ENCODE peak calls at places on chromosomes 3 and 15, in eight cellular contexts. One of them, this sample, is unnamed.

GRCh38 chr15:26639976-26640375 is 132.9 kb downstream of the GABRB3 start:
- DNase-seq in AG09309: no peak
- DNase-seq in HFFc6: no peak
- DNase-seq in pancreas: no peak
- DNase-seq in colonic mucosa: no peak
- DNase-seq in endothelial cell: no peak
- DNase-seq in AG04450: no peak
- DNase-seq in transverse colon: no peak
- DNase-seq in this sample: no peak

GRCh38 chr3:186966406-186966805 is 36.1 kb downstream of the ST6GAL1 start:
- DNase-seq in AG09309: no peak
- DNase-seq in HFFc6: no peak
- DNase-seq in pancreas: no peak
- DNase-seq in colonic mucosa: no peak
- DNase-seq in endothelial cell: no peak
- DNase-seq in AG04450: no peak
- DNase-seq in transverse colon: no peak
- DNase-seq in this sample: no peak

GRCh38 chr3:171847595-171848259 is 4.6 kb downstream of the TMEM212 start:
- DNase-seq in AG09309: no peak
- DNase-seq in HFFc6: no peak
- DNase-seq in pancreas: no peak
- DNase-seq in colonic mucosa: no peak
- DNase-seq in endothelial cell: no peak
- DNase-seq in AG04450: no peak
- DNase-seq in transverse colon: no peak
- DNase-seq in this sample: no peak

GRCh38 chr15:68431792-68432401 is at the start of gene ITGA11:
- DNase-seq in AG09309: no peak
- DNase-seq in HFFc6: no peak
- DNase-seq in pancreas: peak
- DNase-seq in colonic mucosa: peak
- DNase-seq in endothelial cell: peak
- DNase-seq in AG04450: no peak
- DNase-seq in transverse colon: peak
- DNase-seq in this sample: peak

GRCh38 chr3:43080726-43081568 is 24.9 kb downstream of the POMGNT2 start:
- DNase-seq in AG09309: no peak
- DNase-seq in HFFc6: no peak
- DNase-seq in pancreas: no peak
- DNase-seq in colonic mucosa: no peak
- DNase-seq in endothelial cell: no peak
- DNase-seq in AG04450: no peak
- DNase-seq in transverse colon: no peak
- DNase-seq in this sample: no peak

GRCh38 chr3:100732435-100732834 is 23.1 kb downstream of the TFG start:
- DNase-seq in AG09309: no peak
- DNase-seq in HFFc6: no peak
- DNase-seq in pancreas: no peak
- DNase-seq in colonic mucosa: no peak
- DNase-seq in endothelial cell: no peak
- DNase-seq in AG04450: no peak
- DNase-seq in transverse colon: no peak
- DNase-seq in this sample: no peak

GRCh38 chr3:197555281-197556261 is at the start of gene BDH1:
- DNase-seq in AG09309: no peak
- DNase-seq in HFFc6: no peak
- DNase-seq in pancreas: peak
- DNase-seq in colonic mucosa: peak
- DNase-seq in endothelial cell: peak
- DNase-seq in AG04450: no peak
- DNase-seq in transverse colon: peak
- DNase-seq in this sample: no peak

GRCh38 chr15:71160976-71161375 is 45.7 kb downstream of the THSD4 start:
- DNase-seq in AG09309: no peak
- DNase-seq in HFFc6: no peak
- DNase-seq in pancreas: no peak
- DNase-seq in colonic mucosa: no peak
- DNase-seq in endothelial cell: no peak
- DNase-seq in AG04450: no peak
- DNase-seq in transverse colon: no peak
- DNase-seq in this sample: no peak

GRCh38 chr15:99423186-99424130 is 142.3 kb upstream of the MEF2A start:
- DNase-seq in AG09309: no peak
- DNase-seq in HFFc6: no peak
- DNase-seq in pancreas: peak
- DNase-seq in colonic mucosa: no peak
- DNase-seq in endothelial cell: no peak
- DNase-seq in AG04450: no peak
- DNase-seq in transverse colon: no peak
- DNase-seq in this sample: no peak

GRCh38 chr3:45910892-45911291 is 24.5 kb downstream of the CCR9 start:
- DNase-seq in AG09309: no peak
- DNase-seq in HFFc6: no peak
- DNase-seq in pancreas: no peak
- DNase-seq in colonic mucosa: no peak
- DNase-seq in endothelial cell: no peak
- DNase-seq in AG04450: no peak
- DNase-seq in transverse colon: no peak
- DNase-seq in this sample: no peak

GRCh38 chr3:127157181-127157828 is 35.6 kb upstream of the PRR23E start:
- DNase-seq in AG09309: no peak
- DNase-seq in HFFc6: no peak
- DNase-seq in pancreas: peak
- DNase-seq in colonic mucosa: no peak
- DNase-seq in endothelial cell: no peak
- DNase-seq in AG04450: no peak
- DNase-seq in transverse colon: peak
- DNase-seq in this sample: no peak

GRCh38 chr15:78450285-78450858 is 12.4 kb downstream of the IREB2 start:
- DNase-seq in AG09309: no peak
- DNase-seq in HFFc6: no peak
- DNase-seq in pancreas: no peak
- DNase-seq in colonic mucosa: no peak
- DNase-seq in endothelial cell: no peak
- DNase-seq in AG04450: no peak
- DNase-seq in transverse colon: no peak
- DNase-seq in this sample: no peak

GRCh38 chr3:141646760-141647561 is 91.1 kb upstream of the RNF7 start:
- DNase-seq in AG09309: no peak
- DNase-seq in HFFc6: peak
- DNase-seq in pancreas: no peak
- DNase-seq in colonic mucosa: peak
- DNase-seq in endothelial cell: peak
- DNase-seq in AG04450: no peak
- DNase-seq in transverse colon: peak
- DNase-seq in this sample: peak

GRCh38 chr3:52396011-52396906 is 48.6 kb downstream of the SEMA3G start:
- DNase-seq in AG09309: no peak
- DNase-seq in HFFc6: no peak
- DNase-seq in pancreas: peak
- DNase-seq in colonic mucosa: no peak
- DNase-seq in endothelial cell: no peak
- DNase-seq in AG04450: no peak
- DNase-seq in transverse colon: no peak
- DNase-seq in this sample: peak

GRCh38 chr3:15205934-15206661 is at the start of gene CAPN7:
- DNase-seq in AG09309: peak
- DNase-seq in HFFc6: peak
- DNase-seq in pancreas: peak
- DNase-seq in colonic mucosa: peak
- DNase-seq in endothelial cell: peak
- DNase-seq in AG04450: peak
- DNase-seq in transverse colon: peak
- DNase-seq in this sample: peak

GRCh38 chr3:64220161-64220560 is 5.1 kb downstream of the PRICKLE2 start:
- DNase-seq in AG09309: no peak
- DNase-seq in HFFc6: peak
- DNase-seq in pancreas: no peak
- DNase-seq in colonic mucosa: no peak
- DNase-seq in endothelial cell: no peak
- DNase-seq in AG04450: no peak
- DNase-seq in transverse colon: no peak
- DNase-seq in this sample: no peak

GRCh38 chr15:80070840-80071239 is 11.4 kb downstream of the ZFAND6 start:
- DNase-seq in AG09309: no peak
- DNase-seq in HFFc6: peak
- DNase-seq in pancreas: no peak
- DNase-seq in colonic mucosa: no peak
- DNase-seq in endothelial cell: no peak
- DNase-seq in AG04450: no peak
- DNase-seq in transverse colon: no peak
- DNase-seq in this sample: no peak

GRCh38 chr3:108113975-108114374 is 23.1 kb upstream of the CD47 start:
- DNase-seq in AG09309: no peak
- DNase-seq in HFFc6: no peak
- DNase-seq in pancreas: no peak
- DNase-seq in colonic mucosa: no peak
- DNase-seq in endothelial cell: no peak
- DNase-seq in AG04450: no peak
- DNase-seq in transverse colon: no peak
- DNase-seq in this sample: no peak

DNA sequence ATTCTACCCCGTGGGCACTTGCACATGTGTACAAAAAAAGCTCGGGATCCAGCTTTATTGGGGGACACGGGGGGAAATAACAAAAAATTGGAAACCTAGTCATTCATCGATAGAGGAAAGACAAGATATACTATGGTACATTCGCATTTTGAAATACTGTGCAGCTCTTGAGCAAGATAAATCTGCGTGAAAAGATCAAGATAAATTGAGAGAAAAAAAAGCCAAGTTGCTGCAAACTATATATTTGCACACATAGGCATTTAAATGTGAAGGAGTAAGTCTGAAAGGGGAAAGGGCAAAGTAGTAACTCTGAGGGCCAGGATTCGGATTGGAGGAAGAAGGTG is 620 bp upstream of the UBR1 start:
- DNase-seq in AG09309: no peak
- DNase-seq in HFFc6: no peak
- DNase-seq in pancreas: no peak
- DNase-seq in colonic mucosa: no peak
- DNase-seq in endothelial cell: no peak
- DNase-seq in AG04450: no peak
- DNase-seq in transverse colon: no peak
- DNase-seq in this sample: no peak
- TF ChIP-seq CTCF in AG09309: no peak
- TF ChIP-seq CTCF in HFFc6: no peak
- TF ChIP-seq CTCF in pancreas: no peak
- TF ChIP-seq CTCF in colonic mucosa: no peak
- TF ChIP-seq CTCF in endothelial cell: no peak
- TF ChIP-seq CTCF in AG04450: no peak
- TF ChIP-seq CTCF in transverse colon: no peak
- TF ChIP-seq CTCF in this sample: no peak

GRCh38 chr15:64356443-64357040 is 569 bp upstream of the CSNK1G1 start:
- DNase-seq in AG09309: peak
- DNase-seq in HFFc6: peak
- DNase-seq in pancreas: no peak
- DNase-seq in colonic mucosa: no peak
- DNase-seq in endothelial cell: no peak
- DNase-seq in AG04450: peak
- DNase-seq in transverse colon: no peak
- DNase-seq in this sample: no peak
- TF ChIP-seq CTCF in AG09309: peak
- TF ChIP-seq CTCF in HFFc6: peak
- TF ChIP-seq CTCF in pancreas: peak
- TF ChIP-seq CTCF in colonic mucosa: peak
- TF ChIP-seq CTCF in endothelial cell: no peak
- TF ChIP-seq CTCF in AG04450: peak
- TF ChIP-seq CTCF in transverse colon: peak
- TF ChIP-seq CTCF in this sample: peak

DNA sequence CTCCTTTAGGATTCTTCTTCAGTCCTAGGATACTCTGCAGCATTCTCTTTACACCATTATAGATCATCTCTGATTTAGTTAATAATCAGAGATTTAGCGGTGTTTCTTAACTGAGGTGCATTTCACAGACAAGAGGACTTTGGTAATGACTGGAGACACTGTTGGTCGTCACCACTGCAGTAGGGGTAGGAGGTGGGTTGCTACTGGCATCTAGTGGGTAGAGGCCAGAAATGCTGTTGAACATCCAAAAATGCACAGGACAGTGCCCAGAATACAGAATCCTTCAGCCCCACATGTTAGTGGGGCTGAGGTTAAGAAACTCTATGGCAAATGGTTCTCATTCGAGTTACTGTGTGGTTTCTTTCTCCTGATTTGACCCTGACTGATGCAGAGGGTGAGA is 80.4 kb upstream of the LMCD1 start:
- DNase-seq in AG09309: no peak
- DNase-seq in HFFc6: no peak
- DNase-seq in pancreas: no peak
- DNase-seq in colonic mucosa: no peak
- DNase-seq in endothelial cell: peak
- DNase-seq in AG04450: no peak
- DNase-seq in transverse colon: no peak
- DNase-seq in this sample: no peak
- TF ChIP-seq CTCF in AG09309: peak
- TF ChIP-seq CTCF in HFFc6: peak
- TF ChIP-seq CTCF in pancreas: no peak
- TF ChIP-seq CTCF in colonic mucosa: no peak
- TF ChIP-seq CTCF in endothelial cell: no peak
- TF ChIP-seq CTCF in AG04450: no peak
- TF ChIP-seq CTCF in transverse colon: no peak
- TF ChIP-seq CTCF in this sample: no peak

DNA sequence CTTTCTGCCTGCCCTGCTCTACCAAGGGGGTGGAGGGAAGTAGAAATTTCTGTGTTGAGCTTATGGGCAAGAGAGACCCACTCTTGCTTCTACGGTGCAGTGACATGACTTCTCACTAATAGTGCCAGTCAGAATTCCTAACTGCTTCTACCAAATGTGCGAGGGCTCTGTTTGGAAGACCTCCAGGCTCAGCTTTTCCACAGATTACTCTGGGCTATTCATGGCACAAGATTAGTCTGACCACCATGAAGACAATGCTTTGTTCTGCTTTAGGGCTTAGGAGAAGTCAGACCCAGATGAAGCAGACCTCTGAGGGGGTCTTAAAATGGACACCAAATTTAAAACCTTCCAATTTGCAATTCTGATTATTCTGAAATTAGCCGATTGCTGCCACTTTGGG is 195.9 kb upstream of the TBC1D5 start:
- DNase-seq in AG09309: no peak
- DNase-seq in HFFc6: no peak
- DNase-seq in pancreas: no peak
- DNase-seq in colonic mucosa: no peak
- DNase-seq in endothelial cell: no peak
- DNase-seq in AG04450: no peak
- DNase-seq in transverse colon: no peak
- DNase-seq in this sample: no peak
- TF ChIP-seq CTCF in AG09309: no peak
- TF ChIP-seq CTCF in HFFc6: no peak
- TF ChIP-seq CTCF in pancreas: no peak
- TF ChIP-seq CTCF in colonic mucosa: no peak
- TF ChIP-seq CTCF in endothelial cell: no peak
- TF ChIP-seq CTCF in AG04450: no peak
- TF ChIP-seq CTCF in transverse colon: no peak
- TF ChIP-seq CTCF in this sample: no peak

DNA sequence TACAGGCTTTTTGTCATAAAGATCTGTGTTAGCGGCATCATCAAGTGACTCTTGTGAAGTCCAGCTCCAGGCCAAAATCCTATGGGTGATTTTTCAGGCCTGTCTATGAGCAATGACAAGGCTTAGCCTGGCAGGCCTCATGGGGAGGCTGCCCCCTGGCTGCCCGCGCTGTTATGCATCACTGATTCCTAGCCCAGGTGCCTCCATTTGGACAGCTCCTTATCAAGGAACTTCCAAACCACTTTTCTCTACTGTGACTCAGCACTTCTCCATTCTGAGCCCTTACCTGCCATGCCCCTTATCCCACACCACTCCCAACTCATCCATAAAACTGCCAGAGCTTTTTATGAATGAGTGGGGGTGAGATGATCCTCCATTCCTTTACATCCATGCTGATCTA is 91.5 kb upstream of the C3orf80 start:
- DNase-seq in AG09309: no peak
- DNase-seq in HFFc6: no peak
- DNase-seq in pancreas: no peak
- DNase-seq in colonic mucosa: no peak
- DNase-seq in endothelial cell: peak
- DNase-seq in AG04450: no peak
- DNase-seq in transverse colon: no peak
- DNase-seq in this sample: no peak
- TF ChIP-seq CTCF in AG09309: peak
- TF ChIP-seq CTCF in HFFc6: peak
- TF ChIP-seq CTCF in pancreas: no peak
- TF ChIP-seq CTCF in colonic mucosa: no peak
- TF ChIP-seq CTCF in endothelial cell: no peak
- TF ChIP-seq CTCF in AG04450: peak
- TF ChIP-seq CTCF in transverse colon: no peak
- TF ChIP-seq CTCF in this sample: peak

This sample was measured in CD14-positive monocyte.